ENCODE peak calls at places on chromosomes 6 and 20, in six cellular contexts. A is ELR, Y is dorsolateral prefrontal cortex, U is hepatocyte, X is iPS-NIHi11, T is T-helper 17 cell. M is an unnamed sample.

GRCh38 chr6:144006731-144007454 is 1.2 kb downstream of the PLAGL1 start:
- DNase-seq in A (peak; percentile 72), T (no peak), X (no peak), Y (no peak), U (peak; percentile 50), M (no peak)

GRCh38 chr6:167474725-167475124 is 149.8 kb downstream of the TTLL2 start:
- DNase-seq in A (no peak), U (no peak), Y (no peak), X (no peak), T (no peak), M (no peak)

GRCh38 chr6:109202409-109203264 is 107.3 kb downstream of the CEP57L1 start:
- DNase-seq in A (peak; percentile 51), T (no peak), Y (no peak), U (no peak), X (no peak), M (no peak)

GRCh38 chr20:50538276-50538675 is 28.1 kb downstream of the PTPN1 start:
- DNase-seq in X (no peak), Y (no peak), U (no peak), T (no peak), A (no peak), M (no peak)

GRCh38 chr6:100269189-100269588 is 195.5 kb downstream of the SIM1 start:
- DNase-seq in X (no peak), Y (no peak), T (no peak), U (no peak), A (peak; percentile 71), M (no peak)

GRCh38 chr6:15465212-15465611 is 197.6 kb downstream of the DTNBP1 start:
- DNase-seq in A (peak; percentile 14), U (no peak), X (no peak), Y (no peak), T (no peak), M (no peak)

GRCh38 chr6:13924146-13924948 is 405 bp upstream of the RNF182 start:
- DNase-seq in X (no peak), U (peak; percentile 74), A (peak; percentile 80), Y (no peak), T (no peak), M (peak; percentile 34)

GRCh38 chr6:69487688-69488087 is 309.1 kb downstream of the LMBRD1 start:
- DNase-seq in Y (no peak), A (peak; percentile 8), U (no peak), T (no peak), X (peak; percentile 11), M (no peak)

GRCh38 chr6:153898360-153899059 is 140.5 kb upstream of the OPRM1 start:
- DNase-seq in Y (no peak), X (no peak), T (no peak), U (no peak), A (no peak), M (no peak)

GRCh38 chr6:111995409-111995808 is 58.5 kb upstream of the CCN6 start:
- DNase-seq in X (no peak), Y (no peak), T (no peak), U (no peak), A (peak; percentile 49), M (no peak)

GRCh38 chr6:39118921-39119320 is 3.9 kb upstream of the SAYSD1 start:
- DNase-seq in X (no peak), T (no peak), Y (no peak), U (no peak), A (no peak), M (no peak)

GRCh38 chr6:28597924-28598323 is 72.2 kb downstream of the GPX5 start:
- DNase-seq in Y (no peak), T (no peak), U (peak; percentile 33), X (no peak), A (peak; percentile 37), M (no peak)

GRCh38 chr6:142853244-142854180 is 91.5 kb downstream of the HIVEP2 start:
- DNase-seq in X (no peak), A (peak; percentile 57), T (no peak), U (no peak), Y (no peak), M (no peak)

GRCh38 chr6:118252474-118252873 is 295.6 kb upstream of the PLN start:
- DNase-seq in X (no peak), U (no peak), Y (no peak), T (no peak), A (peak; percentile 23), M (no peak)

GRCh38 chr6:127120109-127120786 is 1.8 kb downstream of the RSPO3 start:
- DNase-seq in T (no peak), U (peak; percentile 18), A (no peak), X (no peak), Y (no peak), M (no peak)

GRCh38 chr6:41697902-41698349 is 37.5 kb downstream of the TFEB start:
- DNase-seq in T (no peak), Y (no peak), X (no peak), U (no peak), A (peak; percentile 66), M (no peak)